ENCODE peak calls at places on chromosomes 6 and 20, in eight cellular contexts. G is fibroblast of pulmonary artery, Y is OCI-LY7, J is psoas muscle, W is pancreas, L is ascending aorta, M is brain microvascular endothelial cell, A is astrocyte of the spinal cord. I is an unnamed sample.

GRCh38 chr20:24662286-24662685 is 192.9 kb downstream of the SYNDIG1 start:
- DNase-seq in M (no peak), G (no peak), W (no peak), J (no peak), L (no peak), A (no peak), Y (no peak), I (no peak)

GRCh38 chr6:39375405-39375804 is 52.9 kb upstream of the KCNK16 start:
- DNase-seq in W (no peak), J (no peak), Y (no peak), L (no peak), G (no peak), M (no peak), A (no peak), I (no peak)

GRCh38 chr6:108561742-108562502 is 1.2 kb downstream of the FOXO3 start:
- DNase-seq in Y (no peak), J (peak; percentile 71), G (no peak), W (peak; percentile 52), L (no peak), A (peak; percentile 32), M (no peak), I (no peak)

GRCh38 chr20:50165687-50166554 is 12.4 kb upstream of the PEDS1 start:
- DNase-seq in L (peak; percentile 99), A (peak; percentile 100), Y (no peak), G (peak; percentile 100), J (peak; percentile 98), M (peak; percentile 100), W (peak; percentile 95), I (peak; percentile 99)

GRCh38 chr20:64256282-64256947 is 867 bp downstream of the PCMTD2 start:
- DNase-seq in A (no peak), G (peak; percentile 18), L (no peak), J (no peak), M (no peak), W (no peak), Y (no peak), I (no peak)

GRCh38 chr6:100119261-100119660 is 125.2 kb upstream of the MCHR2 start:
- DNase-seq in W (no peak), M (no peak), L (no peak), J (no peak), A (no peak), Y (no peak), G (no peak), I (no peak)

GRCh38 chr6:66964216-66964615 is 1257.2 kb upstream of the EYS start:
- DNase-seq in Y (no peak), J (no peak), L (no peak), W (no peak), M (no peak), G (no peak), A (no peak), I (no peak)

GRCh38 chr6:22043284-22043962 is 253.4 kb downstream of the PRL start:
- DNase-seq in L (no peak), A (no peak), M (no peak), G (peak; percentile 36), Y (no peak), J (peak; percentile 68), W (no peak), I (peak; percentile 17)

GRCh38 chr20:40279390-40279789 is 409.6 kb downstream of the MAFB start:
- DNase-seq in Y (no peak), L (no peak), J (no peak), M (peak; percentile 44), W (no peak), A (peak; percentile 88), G (peak; percentile 65), I (peak; percentile 85)

GRCh38 chr6:36578030-36578825 is 15.9 kb upstream of the SRSF3 start:
- DNase-seq in L (no peak), M (no peak), J (no peak), A (no peak), G (no peak), W (no peak), Y (no peak), I (no peak)

GRCh38 chr6:44263357-44264100 is 1.8 kb downstream of the NFKBIE start:
- DNase-seq in W (no peak), A (no peak), L (no peak), Y (peak; percentile 40), M (peak; percentile 16), G (peak; percentile 55), J (peak; percentile 34), I (no peak)

GRCh38 chr6:98657764-98658163 is 176.6 kb upstream of the POU3F2 start:
- DNase-seq in W (no peak), A (peak; percentile 70), M (peak; percentile 28), J (no peak), G (peak; percentile 53), L (no peak), Y (peak; percentile 21), I (no peak)

GRCh38 chr6:98648211-98648914 is 186.0 kb upstream of the POU3F2 start:
- DNase-seq in Y (no peak), J (no peak), A (peak; percentile 34), G (no peak), L (no peak), W (no peak), M (no peak), I (no peak)

GRCh38 chr6:98653171-98653570 is 181.2 kb upstream of the POU3F2 start:
- DNase-seq in W (no peak), L (no peak), G (no peak), Y (no peak), M (no peak), J (no peak), A (peak; percentile 59), I (no peak)
- H3K4me3 ChIP-seq in W (no peak overlapping the region), L (no peak overlapping the region), G (no peak overlapping the region), Y (no peak overlapping the region), M (no peak overlapping the region), J (no peak overlapping the region), A (no peak overlapping the region), I (no peak overlapping the region)

GRCh38 chr20:56506103-56506502 is 18.4 kb upstream of the FAM209A start:
- DNase-seq in L (no peak), A (no peak), Y (no peak), J (no peak), W (no peak), G (peak; percentile 64), M (peak; percentile 35), I (no peak)

GRCh38 chr20:56501116-56501515 is 23.4 kb upstream of the FAM209A start:
- DNase-seq in M (no peak), G (no peak), W (no peak), A (no peak), Y (no peak), L (no peak), J (no peak), I (no peak)

GRCh38 chr20:56503911-56504310 is 20.6 kb upstream of the FAM209A start:
- DNase-seq in G (no peak), J (no peak), A (no peak), Y (no peak), W (no peak), M (no peak), L (no peak), I (peak; percentile 15)

DNA sequence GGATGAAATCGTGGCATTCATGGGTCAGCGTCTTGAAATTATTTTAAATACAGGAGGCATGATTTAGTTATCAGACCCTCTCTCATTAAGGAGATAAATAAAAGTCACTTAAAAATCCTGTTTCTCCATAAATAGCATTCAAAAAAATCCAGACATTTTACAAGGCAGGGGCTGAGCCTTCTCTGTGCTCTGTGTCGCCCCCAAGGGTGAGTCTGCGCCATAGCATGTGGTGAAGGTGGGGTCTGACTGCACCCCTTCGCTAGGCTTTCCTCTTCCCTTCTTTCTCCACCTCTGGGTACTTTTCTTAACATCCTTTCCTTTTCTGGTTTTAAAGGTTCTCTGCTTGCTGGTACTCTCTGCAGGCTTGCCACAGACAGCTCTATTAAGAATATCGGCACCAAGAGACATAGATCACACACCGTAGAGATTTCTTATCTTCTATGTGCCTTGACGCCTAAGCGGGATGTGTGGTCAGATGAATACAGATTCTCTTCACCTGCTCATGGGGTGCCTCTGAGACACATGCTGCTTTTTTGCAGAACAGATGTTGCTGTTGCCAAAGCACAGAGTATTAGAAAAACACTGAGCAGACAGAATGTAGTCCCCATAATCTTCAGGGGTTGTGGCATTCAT is 20.1 kb upstream of the FAM209A start:
- DNase-seq in Y (no peak), W (no peak), A (no peak), L (no peak), G (no peak), J (no peak), M (no peak), I (peak; percentile 25)
- TF ChIP-seq CTCF in Y (peak; percentile 74), W (no peak), A (peak; percentile 74), L (no peak), G (peak; percentile 50), J (no peak), M (peak; percentile 78), I (no peak)

GRCh38 chr20:36274248-36274841 is 31.8 kb upstream of the DLGAP4 start:
- DNase-seq in W (no peak), G (no peak), L (no peak), M (no peak), Y (no peak), J (peak; percentile 44), A (no peak), I (peak; percentile 76)

GRCh38 chr20:36277546-36277945 is 28.6 kb upstream of the DLGAP4 start:
- DNase-seq in G (no peak), A (no peak), J (peak; percentile 49), W (no peak), M (no peak), Y (no peak), L (no peak), I (no peak)

GRCh38 chr20:36273414-36274247 is 32.5 kb upstream of the DLGAP4 start:
- DNase-seq in M (peak; percentile 6), G (peak; percentile 28), L (no peak), Y (peak; percentile 49), J (peak; percentile 27), W (no peak), A (no peak), I (no peak)

GRCh38 chr20:36275011-36275410 is 31.1 kb upstream of the DLGAP4 start:
- DNase-seq in Y (no peak), W (no peak), J (peak; percentile 12), G (no peak), M (no peak), L (no peak), A (no peak), I (peak; percentile 50)

GRCh38 chr20:36275441-36276189 is 30.5 kb upstream of the DLGAP4 start:
- DNase-seq in Y (no peak), J (peak; percentile 21), W (no peak), G (no peak), A (no peak), M (no peak), L (no peak), I (no peak)
- H3K4me3 ChIP-seq in Y (no peak overlapping the region), J (no peak overlapping the region), W (no peak overlapping the region), G (no peak overlapping the region), A (no peak overlapping the region), M (no peak overlapping the region), L (no peak overlapping the region), I (no peak overlapping the region)

DNA sequence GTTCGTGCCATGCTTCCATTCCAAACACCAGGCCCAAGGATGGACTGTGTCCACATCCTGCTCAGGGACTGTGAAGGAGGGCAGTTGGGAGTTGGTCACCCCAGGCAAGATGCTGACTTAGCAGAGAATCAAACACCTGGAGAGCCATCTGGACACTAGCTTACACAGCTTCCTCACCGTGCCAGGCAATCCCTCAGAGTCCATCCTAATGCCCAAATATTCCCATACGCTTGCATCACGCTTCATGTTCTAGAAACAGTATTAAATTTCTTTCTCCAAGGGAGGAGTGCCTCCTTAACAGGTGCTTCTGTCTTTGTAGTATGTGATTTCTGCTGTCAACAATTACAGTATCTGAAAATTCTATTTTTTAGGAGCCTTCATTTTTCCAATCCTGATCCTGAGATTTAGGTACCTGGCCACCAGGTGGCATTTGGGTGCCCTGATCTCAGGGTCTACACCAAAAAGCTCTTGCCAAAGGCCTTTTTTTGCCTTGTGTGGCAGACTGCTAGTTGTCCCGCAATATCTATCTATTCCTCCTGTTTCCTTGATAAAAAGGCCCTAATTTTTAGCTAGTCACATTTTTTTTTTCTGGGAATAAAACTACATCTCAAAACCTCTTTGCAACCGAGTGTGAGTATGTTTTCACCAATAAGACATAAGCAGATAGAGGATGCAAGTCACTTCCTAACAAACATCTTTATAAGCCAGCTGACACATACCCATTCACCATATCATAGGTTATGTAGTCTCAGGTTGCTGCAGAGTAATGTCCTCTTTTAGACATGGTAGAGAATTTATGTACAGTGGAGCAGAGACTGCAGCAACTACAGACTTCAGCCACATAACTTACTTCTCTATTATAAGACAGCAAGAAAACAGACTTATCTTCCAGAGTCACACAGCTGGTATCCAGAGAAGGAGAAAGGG is 85.0 kb downstream of the PREP start:
- DNase-seq in A (no peak), M (no peak), W (no peak), Y (peak; percentile 22), L (no peak), G (peak; percentile 33), J (no peak), I (no peak)
- TF ChIP-seq CTCF in A (peak; percentile 18), M (peak; percentile 42), W (peak; percentile 4), Y (peak; percentile 69), L (no peak), G (peak; percentile 46), J (peak; percentile 47), I (no peak)